ENCODE peak calls at places on chromosomes 6 and 20, in eight cellular contexts. N is neural progenitor cell; P is DMS153; G is CD4-positive, alpha-beta memory T cell; T is ELR; X is hepatic stellate cell; J is Kasumi-1; V is heart right ventricle. B is an unnamed sample.

GRCh38 chr6:134379086-134379485 is 61.2 kb upstream of the SGK1 start:
- DNase-seq in N (no peak), P (peak), G (peak), T (no peak), X (no peak), J (no peak), V (no peak), B (no peak)

GRCh38 chr6:29016559-29017427 is 11.7 kb upstream of the ZNF311 start:
- DNase-seq in N (peak), P (peak), G (peak), T (peak), X (peak), J (peak), V (peak), B (peak)

GRCh38 chr6:150491796-150492142 is 107.9 kb upstream of the PLEKHG1 start:
- DNase-seq in N (no peak), P (no peak), G (no peak), T (no peak), X (no peak), J (no peak), V (no peak), B (no peak)

GRCh38 chr20:13898012-13898612 is 92.3 kb downstream of the SEL1L2 start:
- DNase-seq in N (peak), P (no peak), G (no peak), T (no peak), X (no peak), J (no peak), V (no peak), B (no peak)

GRCh38 chr6:137776786-137777185 is 90.3 kb upstream of the TNFAIP3 start:
- DNase-seq in N (no peak), P (no peak), G (no peak), T (no peak), X (peak), J (no peak), V (no peak), B (no peak)

GRCh38 chr6:10409766-10410209 is 5.1 kb downstream of the TFAP2A start:
- DNase-seq in N (peak), P (no peak), G (no peak), T (peak), X (no peak), J (no peak), V (no peak), B (no peak)

GRCh38 chr6:133701633-133702331 is 187.1 kb upstream of the TCF21 start:
- DNase-seq in N (no peak), P (no peak), G (no peak), T (peak), X (no peak), J (no peak), V (peak), B (no peak)

GRCh38 chr6:82878812-82879211 is 186.8 kb downstream of the UBE3D start:
- DNase-seq in N (no peak), P (no peak), G (no peak), T (peak), X (no peak), J (no peak), V (no peak), B (no peak)

GRCh38 chr20:24257171-24257570 is 212.3 kb upstream of the SYNDIG1 start:
- DNase-seq in N (no peak), P (no peak), G (no peak), T (peak), X (no peak), J (no peak), V (no peak), B (no peak)

GRCh38 chr6:26195924-26196845 is 109.0 kb downstream of the HFE start:
- DNase-seq in N (peak), P (no peak), G (peak), T (peak), X (no peak), J (peak), V (no peak), B (no peak)

GRCh38 chr20:21520702-21521595 is 7.1 kb upstream of the NKX2-2 start:
- DNase-seq in N (peak), P (no peak), G (no peak), T (peak), X (no peak), J (no peak), V (no peak), B (no peak)

GRCh38 chr6:168032383-168032760 is 34.9 kb downstream of the KIF25 start:
- DNase-seq in N (peak), P (no peak), G (no peak), T (peak), X (peak), J (peak), V (no peak), B (no peak)

GRCh38 chr20:62123450-62124118 is 1.3 kb downstream of the LSM14B start:
- DNase-seq in N (peak), P (no peak), G (peak), T (peak), X (no peak), J (peak), V (no peak), B (no peak)

GRCh38 chr6:134896881-134897280 is 53.0 kb downstream of the ALDH8A1 start:
- DNase-seq in N (no peak), P (peak), G (no peak), T (no peak), X (no peak), J (no peak), V (no peak), B (no peak)

GRCh38 chr20:10922941-10923340 is 249.1 kb upstream of the JAG1 start:
- DNase-seq in N (no peak), P (no peak), G (no peak), T (peak), X (peak), J (no peak), V (no peak), B (no peak)

GRCh38 chr6:157728183-157728881 is 94.7 kb upstream of the SNX9 start:
- DNase-seq in N (no peak), P (no peak), G (no peak), T (no peak), X (no peak), J (no peak), V (no peak), B (no peak)

GRCh38 chr6:71608646-71609045 is 277.7 kb upstream of the RIMS1 start:
- DNase-seq in N (no peak), P (no peak), G (no peak), T (peak), X (no peak), J (no peak), V (no peak), B (no peak)

GRCh38 chr6:112044856-112045255 is 9.0 kb upstream of the CCN6 start:
- DNase-seq in N (no peak), P (no peak), G (no peak), T (peak), X (peak), J (no peak), V (no peak), B (no peak)

GRCh38 chr6:142885182-142885867 is 59.7 kb downstream of the HIVEP2 start:
- DNase-seq in N (peak), P (peak), G (peak), T (peak), X (peak), J (peak), V (no peak), B (peak)

GRCh38 chr6:39339557-39340555 is 17.4 kb upstream of the KCNK16 start:
- DNase-seq in N (peak), P (peak), G (no peak), T (no peak), X (no peak), J (no peak), V (no peak), B (no peak)

GRCh38 chr6:169044376-169045230 is 209.0 kb downstream of the THBS2 start:
- DNase-seq in N (no peak), P (no peak), G (no peak), T (no peak), X (no peak), J (no peak), V (no peak), B (no peak)

GRCh38 chr6:14108571-14109410 is 8.8 kb upstream of the CD83 start:
- DNase-seq in N (no peak), P (no peak), G (peak), T (no peak), X (no peak), J (peak), V (no peak), B (no peak)

GRCh38 chr6:33192105-33192646 is at the start of gene COL11A2:
- DNase-seq in N (peak), P (no peak), G (peak), T (no peak), X (no peak), J (no peak), V (no peak), B (no peak)

GRCh38 chr6:117495873-117496272 is 13.4 kb downstream of the DCBLD1 start:
- DNase-seq in N (no peak), P (no peak), G (no peak), T (peak), X (no peak), J (no peak), V (no peak), B (no peak)

GRCh38 chr6:90338409-90338808 is 41.8 kb upstream of the BACH2 start:
- DNase-seq in N (no peak), P (no peak), G (no peak), T (peak), X (no peak), J (no peak), V (no peak), B (no peak)

GRCh38 chr6:169935348-169935718 is 183.9 kb downstream of the ERMARD start:
- DNase-seq in N (no peak), P (no peak), G (no peak), T (no peak), X (no peak), J (no peak), V (no peak), B (no peak)

GRCh38 chr6:112113371-112113770 is 26.0 kb downstream of the FAM229B start:
- DNase-seq in N (no peak), P (no peak), G (no peak), T (no peak), X (no peak), J (no peak), V (no peak), B (no peak)

GRCh38 chr20:54657268-54657826 is 182.0 kb downstream of the DOK5 start:
- DNase-seq in N (no peak), P (no peak), G (no peak), T (no peak), X (no peak), J (no peak), V (no peak), B (no peak)

GRCh38 chr6:44572346-44572745 is 184.8 kb downstream of the CDC5L start:
- DNase-seq in N (no peak), P (no peak), G (no peak), T (no peak), X (no peak), J (no peak), V (no peak), B (no peak)

GRCh38 chr6:129612440-129612839 is 97.5 kb downstream of the ARHGAP18 start:
- DNase-seq in N (no peak), P (no peak), G (no peak), T (no peak), X (no peak), J (no peak), V (no peak), B (no peak)

GRCh38 chr6:39214846-39215639 is 14.2 kb downstream of the KCNK5 start:
- DNase-seq in N (no peak), P (peak), G (no peak), T (no peak), X (no peak), J (no peak), V (no peak), B (no peak)

GRCh38 chr6:170153436-170154319 is 137.2 kb downstream of the DLL1 start:
- DNase-seq in N (no peak), P (no peak), G (no peak), T (no peak), X (no peak), J (no peak), V (no peak), B (no peak)

GRCh38 chr6:29791786-29792122 is 35.9 kb upstream of the HLA-G start:
- DNase-seq in N (no peak), P (no peak), G (no peak), T (no peak), X (peak), J (no peak), V (no peak), B (no peak)

B was measured in neuronal stem cell.